ENCODE peak calls at places on chromosomes 7 and 10, in nine cellular contexts. Y, G, L, Z, N, V, X, C and E are unnamed samples.

GRCh38 chr10:12538596-12538995 is 189.2 kb downstream of the CAMK1D start:
- DNase-seq in Y (no peak), G (no peak), L (no peak), Z (no peak), N (no peak), V (no peak), X (no peak), C (no peak), E (no peak)

GRCh38 chr7:47253650-47254080 is 328.2 kb downstream of the TNS3 start:
- DNase-seq in Y (peak), G (peak), L (peak), Z (peak), N (peak), V (no peak), X (peak), C (peak), E (no peak)

GRCh38 chr10:107163086-107163880 is 1.2 kb downstream of the SORCS1 start:
- DNase-seq in Y (no peak), G (no peak), L (no peak), Z (no peak), N (no peak), V (no peak), X (no peak), C (no peak), E (no peak)

GRCh38 chr7:33076737-33077136 is 14.2 kb upstream of the NT5C3A start:
- DNase-seq in Y (no peak), G (no peak), L (no peak), Z (no peak), N (no peak), V (no peak), X (no peak), C (no peak), E (no peak)

GRCh38 chr7:4681218-4681851 is 760 bp upstream of the FOXK1 start:
- DNase-seq in Y (no peak), G (no peak), L (no peak), Z (no peak), N (no peak), V (no peak), X (no peak), C (no peak), E (no peak)

GRCh38 chr7:24609570-24609969 is 36.3 kb downstream of the PALS2 start:
- DNase-seq in Y (no peak), G (no peak), L (no peak), Z (no peak), N (no peak), V (no peak), X (no peak), C (no peak), E (no peak)

GRCh38 chr10:13143761-13144160 is 17.6 kb upstream of the MCM10 start:
- DNase-seq in Y (no peak), G (no peak), L (no peak), Z (no peak), N (no peak), V (no peak), X (no peak), C (no peak), E (no peak)

GRCh38 chr7:159145544-159145891 is 851 bp upstream of the VIPR2 start:
- DNase-seq in Y (no peak), G (no peak), L (no peak), Z (peak), N (no peak), V (no peak), X (no peak), C (no peak), E (no peak)

GRCh38 chr10:113933894-113934532 is 79.6 kb downstream of the NHLRC2 start:
- DNase-seq in Y (no peak), G (no peak), L (no peak), Z (no peak), N (no peak), V (no peak), X (no peak), C (no peak), E (no peak)

GRCh38 chr7:158819571-158820203 is 9.6 kb downstream of the ESYT2 start:
- DNase-seq in Y (no peak), G (no peak), L (no peak), Z (no peak), N (no peak), V (no peak), X (no peak), C (no peak), E (no peak)

GRCh38 chr7:145986248-145986874 is 130.2 kb upstream of the CNTNAP2 start:
- DNase-seq in Y (no peak), G (no peak), L (no peak), Z (no peak), N (peak), V (no peak), X (no peak), C (no peak), E (no peak)

GRCh38 chr7:24781106-24781505 is 23.8 kb upstream of the GSDME start:
- DNase-seq in Y (no peak), G (no peak), L (no peak), Z (no peak), N (no peak), V (no peak), X (no peak), C (no peak), E (no peak)

GRCh38 chr10:105993609-105994008 is 1170.9 kb downstream of the SORCS1 start:
- DNase-seq in Y (no peak), G (no peak), L (no peak), Z (no peak), N (no peak), V (no peak), X (no peak), C (no peak), E (no peak)

GRCh38 chr10:88687853-88688467 is 18.1 kb upstream of the LIPK start:
- DNase-seq in Y (peak), G (peak), L (peak), Z (no peak), N (no peak), V (no peak), X (no peak), C (no peak), E (no peak)

GRCh38 chr7:102432476-102433318 is 678 bp upstream of the ORAI2 start:
- DNase-seq in Y (no peak), G (no peak), L (no peak), Z (no peak), N (no peak), V (no peak), X (no peak), C (no peak), E (no peak)

GRCh38 chr7:156474241-156474743 is 166.3 kb upstream of the RNF32 start:
- DNase-seq in Y (peak), G (peak), L (peak), Z (no peak), N (peak), V (no peak), X (no peak), C (no peak), E (peak)

GRCh38 chr10:57675125-57675524 is 592.6 kb downstream of the IPMK start:
- DNase-seq in Y (no peak), G (no peak), L (no peak), Z (no peak), N (no peak), V (no peak), X (no peak), C (no peak), E (no peak)

GRCh38 chr7:70563960-70564359 is 568.0 kb upstream of the GALNT17 start:
- DNase-seq in Y (no peak), G (no peak), L (no peak), Z (no peak), N (no peak), V (no peak), X (no peak), C (no peak), E (no peak)

GRCh38 chr7:54349259-54349658 is 192.9 kb upstream of the VSTM2A start:
- DNase-seq in Y (no peak), G (peak), L (no peak), Z (no peak), N (no peak), V (no peak), X (no peak), C (no peak), E (peak)
- H3K27ac ChIP-seq in Y (no peak), G (no peak), L (no peak), Z (no peak), N (no peak), V (no peak), X (no peak), C (no peak), E (no peak)

GRCh38 chr7:103962070-103962469 is 27.4 kb downstream of the RELN start:
- DNase-seq in Y (no peak), G (no peak), L (no peak), Z (no peak), N (no peak), V (no peak), X (no peak), C (no peak), E (no peak)
- H3K27ac ChIP-seq in Y (no peak), G (no peak), L (no peak), Z (no peak), N (no peak), V (no peak), X (no peak), C (no peak), E (no peak)

GRCh38 chr7:27115161-27116018 is 12.9 kb upstream of the HOXA2 start:
- DNase-seq in Y (peak), G (peak), L (peak), Z (no peak), N (no peak), V (no peak), X (peak), C (peak), E (no peak)

GRCh38 chr7:27116019-27116411 is 13.5 kb upstream of the HOXA2 start:
- DNase-seq in Y (no peak), G (no peak), L (no peak), Z (no peak), N (no peak), V (no peak), X (peak), C (no peak), E (no peak)

GRCh38 chr7:27117687-27118491 is 12.7 kb downstream of the HOXA4 start:
- DNase-seq in Y (no peak), G (no peak), L (peak), Z (no peak), N (no peak), V (no peak), X (peak), C (no peak), E (no peak)

GRCh38 chr7:27116962-27117686 is 13.4 kb downstream of the HOXA4 start:
- DNase-seq in Y (no peak), G (no peak), L (no peak), Z (no peak), N (no peak), V (no peak), X (peak), C (no peak), E (no peak)

DNA sequence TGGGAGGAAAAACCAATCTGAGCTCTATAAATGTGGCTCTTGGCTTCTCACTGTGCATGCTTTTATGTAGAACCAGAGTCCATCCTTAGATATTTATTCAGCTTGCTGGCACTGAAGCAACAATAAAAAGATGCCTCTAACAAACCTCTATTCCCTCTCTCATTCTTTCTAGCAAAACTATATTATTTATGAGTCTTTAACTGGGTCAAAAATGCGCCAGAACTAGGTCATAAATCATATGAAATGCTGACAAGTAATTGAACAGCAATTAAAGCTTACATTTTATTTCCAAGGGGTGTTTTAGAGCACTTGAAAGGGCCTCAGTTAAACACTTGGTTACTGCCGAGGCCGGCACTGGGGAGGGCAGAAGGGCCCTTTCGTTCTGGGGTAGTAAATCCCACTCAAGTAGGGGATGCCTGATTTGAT is 14.0 kb downstream of the HOXA4 start:
- DNase-seq in Y (no peak), G (no peak), L (no peak), Z (no peak), N (no peak), V (no peak), X (peak), C (no peak), E (no peak)
- H3K27ac ChIP-seq in Y (no peak), G (no peak), L (peak), Z (peak), N (no peak), V (no peak), X (peak), C (peak), E (no peak)

GRCh38 chr7:7156663-7157062 is 25.7 kb upstream of the C1GALT1 start:
- DNase-seq in Y (no peak), G (no peak), L (no peak), Z (no peak), N (no peak), V (no peak), X (no peak), C (no peak), E (no peak)

GRCh38 chr7:7157887-7158271 is 24.5 kb upstream of the C1GALT1 start:
- DNase-seq in Y (peak), G (no peak), L (no peak), Z (no peak), N (peak), V (no peak), X (no peak), C (no peak), E (no peak)

GRCh38 chr7:7152315-7152714 is 30.0 kb upstream of the C1GALT1 start:
- DNase-seq in Y (no peak), G (no peak), L (no peak), Z (no peak), N (no peak), V (no peak), X (no peak), C (no peak), E (no peak)

GRCh38 chr7:7159063-7159645 is 23.2 kb upstream of the C1GALT1 start:
- DNase-seq in Y (no peak), G (no peak), L (no peak), Z (no peak), N (no peak), V (no peak), X (no peak), C (no peak), E (no peak)

DNA sequence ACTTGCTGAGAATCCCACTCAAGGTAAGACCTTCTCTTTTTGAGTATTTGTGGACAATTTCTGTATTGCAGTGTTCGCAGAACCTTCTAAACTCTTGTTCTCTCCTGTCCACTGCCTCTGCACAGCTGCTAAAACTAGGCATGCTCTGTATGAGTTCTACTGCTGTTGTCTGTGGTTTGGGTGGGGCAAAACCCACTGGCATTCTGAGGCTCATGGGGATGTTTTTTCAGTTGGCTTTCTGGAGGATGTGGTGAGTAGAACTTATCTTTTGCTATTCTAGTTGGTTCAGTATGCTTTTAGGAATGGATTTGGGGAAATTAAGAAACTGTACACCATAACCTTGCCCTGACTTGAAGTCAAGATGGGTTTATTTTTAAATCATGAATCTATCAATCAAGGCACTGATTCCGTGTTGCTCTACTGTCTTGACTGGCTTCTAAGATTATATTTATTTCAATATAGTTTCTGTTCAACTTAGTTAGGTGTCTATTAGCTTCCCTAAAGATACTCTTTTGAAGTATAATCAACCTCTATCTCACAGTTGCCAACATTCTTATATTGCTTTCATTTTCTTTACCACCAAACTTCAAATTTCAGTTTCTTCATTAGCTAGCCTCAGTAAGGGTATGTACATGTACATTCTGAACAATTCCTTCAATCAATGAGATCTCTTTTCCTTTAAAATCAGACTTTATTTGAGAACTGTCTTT is 25.0 kb upstream of the C1GALT1 start:
- DNase-seq in Y (peak), G (no peak), L (no peak), Z (no peak), N (peak), V (no peak), X (no peak), C (peak), E (no peak)
- H3K27ac ChIP-seq in Y (peak), G (no peak), L (no peak), Z (no peak), N (peak), V (no peak), X (no peak), C (no peak), E (peak)

GRCh38 chr10:77926566-77927342 is at the start of gene DLG5:
- DNase-seq in Y (no peak), G (peak), L (peak), Z (peak), N (no peak), V (peak), X (peak), C (peak), E (no peak)

GRCh38 chr10:77922551-77923179 is 3.9 kb downstream of the DLG5 start:
- DNase-seq in Y (no peak), G (no peak), L (no peak), Z (no peak), N (no peak), V (no peak), X (no peak), C (no peak), E (no peak)

GRCh38 chr10:77925795-77926565 is 575 bp downstream of the DLG5 start:
- DNase-seq in Y (no peak), G (peak), L (peak), Z (peak), N (no peak), V (peak), X (peak), C (peak), E (no peak)

GRCh38 chr10:77927343-77928256 is 1.0 kb upstream of the DLG5 start:
- DNase-seq in Y (no peak), G (no peak), L (no peak), Z (peak), N (no peak), V (no peak), X (no peak), C (no peak), E (no peak)

GRCh38 chr10:77925410-77925794 is 1.2 kb downstream of the DLG5 start:
- DNase-seq in Y (no peak), G (peak), L (peak), Z (peak), N (no peak), V (no peak), X (peak), C (no peak), E (no peak)
- H3K27ac ChIP-seq in Y (no peak), G (peak), L (peak), Z (peak), N (no peak), V (no peak), X (no peak), C (no peak), E (peak)

GRCh38 chr10:70551971-70552422 is 50.5 kb downstream of the PRF1 start:
- DNase-seq in Y (peak), G (no peak), L (no peak), Z (no peak), N (peak), V (no peak), X (no peak), C (no peak), E (no peak)
- H3K27ac ChIP-seq in Y (peak), G (no peak), L (no peak), Z (no peak), N (peak), V (no peak), X (no peak), C (no peak), E (no peak)

GRCh38 chr10:92965314-92965713 is 95.3 kb upstream of the CYP26C1 start:
- DNase-seq in Y (peak), G (peak), L (peak), Z (no peak), N (no peak), V (no peak), X (no peak), C (no peak), E (no peak)

GRCh38 chr10:92969151-92969550 is 91.4 kb upstream of the CYP26C1 start:
- DNase-seq in Y (peak), G (no peak), L (no peak), Z (no peak), N (no peak), V (no peak), X (no peak), C (no peak), E (no peak)

GRCh38 chr10:92972066-92972870 is 88.3 kb upstream of the CYP26C1 start:
- DNase-seq in Y (peak), G (peak), L (peak), Z (no peak), N (peak), V (no peak), X (peak), C (peak), E (peak)

DNA sequence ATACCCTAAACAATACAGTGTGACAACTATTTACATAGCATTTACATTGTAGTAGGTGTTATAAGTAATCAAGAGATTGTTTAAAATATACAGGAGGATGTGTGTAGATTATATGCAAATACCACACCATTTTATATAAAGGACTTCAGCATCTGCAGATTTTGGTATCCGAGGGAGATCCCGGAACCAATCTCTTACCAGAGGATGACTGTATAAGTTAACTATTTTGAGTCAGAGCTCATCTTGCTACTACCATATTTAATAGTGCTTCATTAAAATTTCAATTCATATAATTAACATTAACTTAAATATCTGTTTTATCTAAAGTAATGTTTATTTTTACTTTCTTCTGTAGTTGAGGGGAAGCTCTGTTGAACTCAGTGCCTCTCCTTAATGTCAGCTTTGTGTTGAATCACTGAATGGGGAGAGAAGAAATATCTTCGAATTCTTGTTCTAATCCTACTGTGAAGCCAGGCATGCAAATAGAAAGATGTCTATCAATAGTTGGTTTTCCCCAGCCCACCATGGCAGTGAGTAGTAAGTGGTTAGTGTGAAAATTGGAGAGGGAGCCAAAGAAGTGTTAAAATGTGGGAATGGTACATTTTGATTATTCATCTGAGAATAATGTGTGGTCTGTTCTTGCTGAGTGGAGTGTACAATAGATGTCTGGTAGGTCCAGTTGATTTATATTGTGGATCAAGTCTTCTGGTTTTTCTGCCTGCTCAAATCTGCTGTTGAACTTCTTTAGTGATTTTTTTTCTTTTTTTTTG is 90.1 kb upstream of the CYP26C1 start:
- DNase-seq in Y (peak), G (no peak), L (no peak), Z (no peak), N (peak), V (no peak), X (no peak), C (no peak), E (no peak)
- H3K27ac ChIP-seq in Y (peak), G (no peak), L (no peak), Z (no peak), N (no peak), V (no peak), X (no peak), C (no peak), E (no peak)